ENCODE peak calls at places on chromosomes 12 and 14, in four cellular contexts. U is endodermal cell, H is body of pancreas, W is coronary artery. B is an unnamed sample.

GRCh38 chr12:47033081-47033480 is 46.3 kb upstream of the PCED1B start:
- DNase-seq in W (peak), U (no peak), H (peak), B (peak)

GRCh38 chr12:75548879-75549278 is 37.5 kb upstream of the KRR1 start:
- DNase-seq in U (no peak), W (no peak), H (no peak), B (no peak)

GRCh38 chr14:58944226-58944769 is 244.2 kb upstream of the DAAM1 start:
- DNase-seq in U (no peak), H (peak), W (no peak), B (no peak)

GRCh38 chr12:15788266-15789214 is 648 bp downstream of the EPS8 start:
- DNase-seq in W (peak), H (peak), U (peak), B (peak)

GRCh38 chr12:56007892-56008471 is 10.9 kb downstream of the SUOX start:
- DNase-seq in H (no peak), U (no peak), W (no peak), B (no peak)

GRCh38 chr12:80598004-80598606 is 109.3 kb upstream of the MYF6 start:
- DNase-seq in H (peak), U (peak), W (no peak), B (no peak)

GRCh38 chr14:61342486-61342885 is 21.1 kb downstream of the PRKCH start:
- DNase-seq in H (no peak), W (no peak), U (no peak), B (no peak)

GRCh38 chr12:12726543-12727093 is 9.4 kb downstream of the CDKN1B start:
- DNase-seq in H (no peak), U (peak), W (no peak), B (no peak)

GRCh38 chr14:84254205-84254788 is 1275.6 kb upstream of the FLRT2 start:
- DNase-seq in U (peak), H (no peak), W (no peak), B (no peak)

GRCh38 chr14:94113073-94113472 is 2.5 kb downstream of the IFI27 start:
- DNase-seq in U (peak), W (peak), H (no peak), B (no peak)

GRCh38 chr14:74552623-74553022 is 59.1 kb downstream of the ISCA2 start:
- DNase-seq in W (peak), H (peak), U (no peak), B (peak)

GRCh38 chr12:132561784-132562156 is 48.6 kb downstream of the LRCOL1 start:
- DNase-seq in H (peak), W (no peak), U (peak), B (no peak)
- H3K4me3 ChIP-seq in H (no peak), W (no peak), U (peak), B (no peak)

GRCh38 chr14:77580477-77580876 is 36.0 kb downstream of the SPTLC2 start:
- DNase-seq in W (no peak), U (no peak), H (no peak), B (no peak)

GRCh38 chr14:77579065-77579464 is 37.4 kb downstream of the SPTLC2 start:
- DNase-seq in W (no peak), U (no peak), H (no peak), B (no peak)

GRCh38 chr14:77579760-77580159 is 36.7 kb downstream of the SPTLC2 start:
- DNase-seq in W (no peak), U (no peak), H (no peak), B (no peak)

GRCh38 chr14:77582511-77582910 is 33.9 kb downstream of the SPTLC2 start:
- DNase-seq in W (no peak), H (no peak), U (no peak), B (no peak)

GRCh38 chr14:77580964-77581505 is 35.4 kb downstream of the SPTLC2 start:
- DNase-seq in W (no peak), U (no peak), H (no peak), B (no peak)
- H3K4me3 ChIP-seq in W (peak), U (no peak), H (no peak), B (no peak)

GRCh38 chr12:106136263-106136662 is 2.5 kb downstream of the NUAK1 start:
- DNase-seq in H (peak), W (peak), U (peak), B (peak)

GRCh38 chr12:106134294-106134949 is 4.3 kb downstream of the NUAK1 start:
- DNase-seq in H (no peak), U (peak), W (no peak), B (no peak)

GRCh38 chr12:106137456-106138278 is 1.1 kb downstream of the NUAK1 start:
- DNase-seq in H (no peak), U (peak), W (no peak), B (no peak)

GRCh38 chr12:106135075-106135474 is 3.7 kb downstream of the NUAK1 start:
- DNase-seq in H (no peak), W (no peak), U (peak), B (no peak)

DNA sequence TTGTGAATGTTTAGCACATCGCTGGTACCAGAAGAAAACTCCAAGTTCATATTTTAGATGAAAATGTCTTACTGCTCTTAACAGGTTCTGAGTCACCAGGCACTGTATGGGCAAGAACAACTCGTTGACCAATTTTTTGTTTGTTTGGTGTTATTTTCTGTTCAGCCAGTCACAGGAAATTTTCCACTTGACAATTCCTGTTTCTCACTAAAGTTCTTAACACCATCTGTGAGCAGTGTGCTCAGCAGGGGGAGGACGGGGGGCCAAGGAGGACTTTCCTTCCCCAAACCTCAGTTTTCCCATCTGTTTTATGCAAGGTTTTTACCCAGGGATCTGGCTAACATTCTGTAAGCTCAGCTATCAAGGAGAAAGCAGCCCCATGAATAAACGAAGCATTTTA is 3.0 kb downstream of the NUAK1 start:
- DNase-seq in U (no peak), W (no peak), H (no peak), B (no peak)
- H3K4me3 ChIP-seq in U (peak), W (peak), H (no peak), B (no peak)

GRCh38 chr12:95646781-95647184 is 95.5 kb upstream of the USP44 start:
- DNase-seq in W (no peak), U (no peak), H (no peak), B (no peak)
- H3K4me3 ChIP-seq in W (peak), U (no peak), H (no peak), B (no peak)

GRCh38 chr14:100297320-100298300 is 8.6 kb downstream of the SLC25A29 start:
- DNase-seq in W (no peak), U (no peak), H (peak), B (peak)
- H3K4me3 ChIP-seq in W (peak), U (no peak), H (no peak), B (no peak)

DNA sequence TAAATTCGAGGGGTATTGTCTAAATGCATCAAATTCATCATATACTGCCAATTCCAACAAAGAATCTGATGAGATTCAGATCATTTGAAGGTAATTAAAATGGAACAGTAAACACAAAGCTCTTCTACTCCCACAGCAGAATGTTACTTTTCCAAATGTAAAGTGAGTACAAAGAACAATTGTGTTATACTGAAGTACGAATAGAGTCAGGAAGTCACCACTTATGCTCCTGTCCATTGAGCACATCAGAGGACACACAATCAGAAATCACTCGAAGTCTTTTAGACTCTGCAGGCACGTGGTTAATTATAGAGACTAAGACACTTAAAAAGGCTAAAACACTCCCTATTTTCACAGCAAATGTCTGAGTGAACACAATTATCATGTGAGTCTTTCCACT is 388.5 kb upstream of the MIS18BP1 start:
- DNase-seq in W (no peak), H (no peak), U (no peak), B (no peak)
- H3K4me3 ChIP-seq in W (no peak), H (no peak), U (no peak), B (no peak)

DNA sequence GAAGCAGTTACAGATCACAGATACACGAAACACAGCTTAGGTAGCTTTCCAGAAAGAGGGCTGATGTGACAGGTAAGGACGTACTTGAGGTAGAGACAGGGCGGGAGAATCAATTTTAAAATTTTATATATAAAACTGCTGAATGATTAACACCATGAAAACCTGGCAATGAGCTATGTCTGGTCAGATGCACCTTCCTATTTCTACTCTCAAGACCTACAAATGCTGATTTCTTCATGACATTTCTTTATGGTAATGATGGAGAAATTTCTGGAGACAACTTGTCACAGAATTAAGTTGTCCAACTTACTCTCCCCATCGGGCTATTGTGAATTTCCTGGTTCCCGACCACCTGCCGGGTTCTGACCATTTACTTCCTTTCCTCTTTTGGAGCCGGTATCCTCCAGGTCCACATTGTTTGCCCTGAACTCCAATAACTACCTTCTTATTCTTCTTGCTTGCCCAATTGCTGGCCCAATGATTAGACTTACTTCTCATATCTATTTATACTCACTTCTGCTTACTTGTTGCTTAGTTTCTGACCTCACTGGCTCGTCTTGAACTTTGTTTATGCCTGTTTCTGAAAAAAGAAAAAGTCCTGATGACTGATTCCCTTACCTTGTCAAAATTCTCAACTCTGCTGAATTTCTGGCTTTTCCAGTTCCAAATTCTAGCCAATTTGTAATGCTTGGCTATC is 12.8 kb upstream of the ATP2B1 start:
- DNase-seq in H (no peak), W (no peak), U (no peak), B (no peak)
- H3K4me3 ChIP-seq in H (no peak), W (no peak), U (no peak), B (no peak)

B was measured in lung.